ENCODE peak calls at places on chromosome 17, in six cellular contexts. A is SHP77 treated with DMSO at 0.1 percent for 48 hours; B is RWPE1; Y is ELR; P is HEK293T; W is stimulated activated CD8-positive, alpha-beta memory T cell treated with anti-CD3 and anti-CD28 coated beads, Interleukin-15, amount 100 ng/mL, for 1 hour. K is an unnamed sample.

GRCh38 chr17:48155889-48156670 is 48.5 kb downstream of the SNX11 start:
- DNase-seq in A (peak), B (no peak), Y (no peak), P (no peak), W (no peak), K (no peak)

GRCh38 chr17:40436631-40437030 is 6.6 kb upstream of the IGFBP4 start:
- DNase-seq in A (no peak), B (no peak), Y (no peak), P (no peak), W (no peak), K (no peak)

GRCh38 chr17:41420134-41420533 is 4.3 kb downstream of the KRT37 start:
- DNase-seq in A (no peak), B (peak), Y (peak), P (no peak), W (no peak), K (peak)

GRCh38 chr17:8014558-8014850 is 12.1 kb downstream of the GUCY2D start:
- DNase-seq in A (no peak), B (no peak), Y (no peak), P (no peak), W (no peak), K (no peak)

GRCh38 chr17:77495575-77495974 is 354.8 kb downstream of the SEC14L1 start:
- DNase-seq in A (no peak), B (no peak), Y (no peak), P (no peak), W (no peak), K (no peak)

GRCh38 chr17:29642171-29642611 is 19.5 kb upstream of the CORO6 start:
- DNase-seq in A (peak), B (no peak), Y (no peak), P (peak), W (no peak), K (no peak)

GRCh38 chr17:82548681-82549303 is 29.3 kb downstream of the FOXK2 start:
- DNase-seq in A (no peak), B (no peak), Y (no peak), P (no peak), W (no peak), K (no peak)

GRCh38 chr17:68248199-68248825 is 469 bp downstream of the AMZ2 start:
- DNase-seq in A (no peak), B (peak), Y (peak), P (no peak), W (no peak), K (peak)

GRCh38 chr17:31787857-31788570 is 71.0 kb downstream of the COPRS start:
- DNase-seq in A (no peak), B (peak), Y (peak), P (no peak), W (no peak), K (peak)

GRCh38 chr17:4901648-4902344 is 1.1 kb downstream of the CHRNE start:
- DNase-seq in A (peak), B (no peak), Y (no peak), P (no peak), W (no peak), K (no peak)

GRCh38 chr17:55158439-55158838 is 106.3 kb upstream of the HLF start:
- DNase-seq in A (no peak), B (no peak), Y (peak), P (no peak), W (no peak), K (peak)

GRCh38 chr17:43224146-43224705 is 4.2 kb downstream of the CCDC200 start:
- DNase-seq in A (no peak), B (no peak), Y (no peak), P (no peak), W (no peak), K (no peak)

GRCh38 chr17:21280081-21280518 is 4.4 kb upstream of the MAP2K3 start:
- DNase-seq in A (peak), B (peak), Y (peak), P (peak), W (peak), K (peak)

GRCh38 chr17:72510454-72511016 is 389.7 kb downstream of the SOX9 start:
- DNase-seq in A (no peak), B (no peak), Y (no peak), P (no peak), W (no peak), K (no peak)

GRCh38 chr17:6508519-6509294 is 47.6 kb downstream of the PITPNM3 start:
- DNase-seq in A (no peak), B (no peak), Y (no peak), P (no peak), W (no peak), K (no peak)

GRCh38 chr17:29291163-29291752 is 2.7 kb downstream of the NUFIP2 start:
- DNase-seq in A (peak), B (peak), Y (peak), P (peak), W (no peak), K (peak)